ENCODE peak calls at places on chromosomes 12 and 14, in nine cellular contexts. K is NCI-H1694 treated with DMSO at 0.1 percent for 48 hours, E is NCI-H510A treated with DMSO at 0.1 percent for 48 hours, I is sigmoid colon, W is HFF-Myc, H is IMR-90, P is dermis blood vessel endothelial cell, R is endothelial cell of umbilical vein, S is GDM1. M is an unnamed sample.

GRCh38 chr12:57169969-57170368 is 22.6 kb upstream of the LRP1-AS start:
- DNase-seq in I (no peak), K (no peak), S (no peak), H (no peak), W (no peak), R (no peak), E (no peak), P (no peak), M (no peak)

GRCh38 chr12:46904406-46905240 is 78.8 kb upstream of the SLC38A4 start:
- DNase-seq in I (no peak), E (no peak), R (no peak), W (no peak), P (no peak), K (no peak), H (peak), S (no peak), M (no peak)

GRCh38 chr12:88310666-88311065 is 168.6 kb downstream of the TMTC3 start:
- DNase-seq in R (peak), H (no peak), K (no peak), W (no peak), E (no peak), P (peak), I (no peak), S (no peak), M (no peak)

GRCh38 chr14:85421166-85421877 is 108.6 kb upstream of the FLRT2 start:
- DNase-seq in I (no peak), E (no peak), H (peak), S (no peak), W (no peak), K (no peak), P (no peak), R (no peak), M (no peak)

GRCh38 chr14:95236221-95236620 is 78.9 kb upstream of the DICER1 start:
- DNase-seq in H (no peak), P (no peak), K (no peak), S (no peak), I (peak), W (no peak), R (no peak), E (no peak), M (no peak)

GRCh38 chr12:67968316-67968715 is 20.9 kb upstream of the IFNG-AS1 start:
- DNase-seq in I (no peak), S (no peak), R (no peak), H (no peak), K (no peak), E (no peak), W (no peak), P (no peak), M (no peak)

GRCh38 chr14:21098134-21098891 is at the start of gene ZNF219:
- DNase-seq in E (no peak), H (peak), K (peak), S (peak), I (peak), P (peak), R (peak), W (no peak), M (peak)

GRCh38 chr12:12172106-12172511 is 94.7 kb downstream of the LRP6 start:
- DNase-seq in R (peak), W (peak), I (no peak), H (peak), S (peak), E (no peak), P (no peak), K (no peak), M (no peak)

GRCh38 chr12:123108682-123109066 is 42.2 kb downstream of the PITPNM2 start:
- DNase-seq in W (no peak), S (no peak), H (no peak), R (no peak), E (no peak), P (no peak), I (no peak), K (no peak), M (no peak)

GRCh38 chr12:93186131-93186530 is 191.6 kb upstream of the NUDT4 start:
- DNase-seq in I (no peak), P (no peak), E (no peak), S (no peak), H (peak), K (no peak), R (no peak), W (no peak), M (no peak)

GRCh38 chr12:109706398-109706746 is 7.3 kb upstream of the FAM222A start:
- DNase-seq in E (no peak), R (no peak), P (no peak), S (no peak), I (no peak), H (no peak), K (no peak), W (no peak), M (no peak)

GRCh38 chr12:107845226-107845979 is 70.9 kb downstream of the ASCL4 start:
- DNase-seq in K (no peak), P (no peak), I (no peak), R (no peak), H (no peak), W (no peak), S (no peak), E (no peak), M (no peak)

GRCh38 chr12:108333898-108334699 is 5.0 kb downstream of the CMKLR1 start:
- DNase-seq in E (no peak), I (peak), K (no peak), P (peak), W (peak), H (peak), S (no peak), R (peak), M (no peak)

GRCh38 chr12:106140223-106140986 is 1.7 kb upstream of the NUAK1 start:
- DNase-seq in W (no peak), S (no peak), E (no peak), P (no peak), K (no peak), I (no peak), R (no peak), H (no peak), M (no peak)

GRCh38 chr12:38872181-38872580 is 33.2 kb downstream of the CPNE8 start:
- DNase-seq in S (no peak), H (no peak), K (no peak), R (peak), I (no peak), E (no peak), P (peak), W (no peak), M (no peak)

GRCh38 chr12:69881771-69882170 is 56.7 kb downstream of the MYRFL start:
- DNase-seq in I (no peak), E (no peak), R (no peak), P (no peak), K (peak), H (no peak), S (no peak), W (no peak), M (no peak)

GRCh38 chr14:54762296-54762695 is 140.3 kb downstream of the GCH1 start:
- DNase-seq in E (no peak), H (peak), K (no peak), W (no peak), I (no peak), P (peak), R (peak), S (no peak), M (no peak)

GRCh38 chr12:128644664-128645296 is 179.0 kb downstream of the SLC15A4 start:
- DNase-seq in E (peak), W (no peak), H (no peak), P (peak), K (no peak), S (no peak), R (no peak), I (no peak), M (no peak)

GRCh38 chr14:85276829-85277228 is 253.1 kb upstream of the FLRT2 start:
- DNase-seq in I (no peak), H (no peak), K (no peak), P (no peak), S (no peak), W (no peak), E (no peak), R (no peak), M (no peak)

GRCh38 chr14:75222208-75222701 is 45.8 kb upstream of the TMED10 start:
- DNase-seq in P (peak), I (peak), K (no peak), E (no peak), R (peak), S (no peak), W (no peak), H (peak), M (no peak)

GRCh38 chr14:22084393-22085281 is 411.0 kb upstream of the OR4E1 start:
- DNase-seq in H (peak), W (no peak), S (peak), E (peak), P (peak), I (no peak), K (peak), R (peak), M (no peak)

GRCh38 chr14:104319489-104320241 is 181.3 kb downstream of the KIF26A start:
- DNase-seq in R (no peak), W (no peak), E (no peak), I (no peak), K (no peak), H (no peak), S (no peak), P (no peak), M (peak)

GRCh38 chr12:47838286-47838931 is 18.7 kb upstream of the HDAC7 start:
- DNase-seq in W (no peak), K (peak), I (no peak), S (peak), H (peak), R (peak), E (peak), P (peak), M (peak)

GRCh38 chr14:32021341-32021740 is 55.8 kb upstream of the ARHGAP5 start:
- DNase-seq in R (no peak), I (no peak), E (no peak), H (no peak), K (no peak), S (no peak), W (no peak), P (no peak), M (no peak)